ENCODE peak calls at places on chromosomes 2 and 18, in eight cellular contexts. C is prostate gland; N is lower lobe of right lung; R is fibroblast of mammary gland; B is thoracic aorta; S is activated CD8-positive, alpha-beta T cell treated with anti-CD3 and anti-CD28 coated beads for 36 hours; K is tibial artery; A is body of pancreas. T is an unnamed sample.
A peak's percentile ranks its signal among the peaks of the same experiment; 100 is the strongest.

GRCh38 chr2:62473428-62473827 is 32.6 kb downstream of the TMEM17 start:
- DNase-seq in C (no peak), N (no peak), R (no peak), B (no peak), S (no peak), K (no peak), A (no peak), T (no peak)

GRCh38 chr2:207474871-207475485 is 54.8 kb upstream of the CREB1 start:
- DNase-seq in C (peak; percentile 34), N (no peak), R (peak; percentile 77), B (no peak), S (peak; percentile 58), K (no peak), A (peak; percentile 28), T (no peak)

GRCh38 chr2:34950797-34951196 is 1351.7 kb upstream of the FAM98A start:
- DNase-seq in C (no peak), N (no peak), R (no peak), B (no peak), S (no peak), K (no peak), A (no peak), T (no peak)

GRCh38 chr18:12842459-12843380 is 41.3 kb downstream of the PTPN2 start:
- DNase-seq in C (no peak), N (no peak), R (no peak), B (no peak), S (no peak), K (no peak), A (no peak), T (no peak)

GRCh38 chr2:219531639-219532377 is 11.8 kb downstream of the CHPF start:
- DNase-seq in C (no peak), N (no peak), R (no peak), B (no peak), S (no peak), K (no peak), A (no peak), T (no peak)

GRCh38 chr18:49847524-49847923 is 34.2 kb upstream of the ACAA2 start:
- DNase-seq in C (no peak), N (no peak), R (no peak), B (no peak), S (no peak), K (no peak), A (no peak), T (no peak)

GRCh38 chr2:137969418-137969765 is 5.1 kb downstream of the HNMT start:
- DNase-seq in C (no peak), N (no peak), R (peak; percentile 97), B (peak; percentile 11), S (no peak), K (no peak), A (peak; percentile 33), T (no peak)

GRCh38 chr2:145724499-145724898 is 1204.6 kb upstream of the ZEB2 start:
- DNase-seq in C (no peak), N (no peak), R (no peak), B (no peak), S (no peak), K (no peak), A (no peak), T (no peak)

GRCh38 chr2:17877811-17878221 is 651 bp upstream of the KCNS3 start:
- DNase-seq in C (peak; percentile 10), N (peak; percentile 48), R (peak; percentile 5), B (no peak), S (peak; percentile 2), K (peak; percentile 27), A (peak; percentile 15), T (no peak)

GRCh38 chr2:84801816-84802215 is 79.1 kb downstream of the TRABD2A start:
- DNase-seq in C (peak; percentile 17), N (no peak), R (no peak), B (no peak), S (no peak), K (no peak), A (no peak), T (no peak)

DNA sequence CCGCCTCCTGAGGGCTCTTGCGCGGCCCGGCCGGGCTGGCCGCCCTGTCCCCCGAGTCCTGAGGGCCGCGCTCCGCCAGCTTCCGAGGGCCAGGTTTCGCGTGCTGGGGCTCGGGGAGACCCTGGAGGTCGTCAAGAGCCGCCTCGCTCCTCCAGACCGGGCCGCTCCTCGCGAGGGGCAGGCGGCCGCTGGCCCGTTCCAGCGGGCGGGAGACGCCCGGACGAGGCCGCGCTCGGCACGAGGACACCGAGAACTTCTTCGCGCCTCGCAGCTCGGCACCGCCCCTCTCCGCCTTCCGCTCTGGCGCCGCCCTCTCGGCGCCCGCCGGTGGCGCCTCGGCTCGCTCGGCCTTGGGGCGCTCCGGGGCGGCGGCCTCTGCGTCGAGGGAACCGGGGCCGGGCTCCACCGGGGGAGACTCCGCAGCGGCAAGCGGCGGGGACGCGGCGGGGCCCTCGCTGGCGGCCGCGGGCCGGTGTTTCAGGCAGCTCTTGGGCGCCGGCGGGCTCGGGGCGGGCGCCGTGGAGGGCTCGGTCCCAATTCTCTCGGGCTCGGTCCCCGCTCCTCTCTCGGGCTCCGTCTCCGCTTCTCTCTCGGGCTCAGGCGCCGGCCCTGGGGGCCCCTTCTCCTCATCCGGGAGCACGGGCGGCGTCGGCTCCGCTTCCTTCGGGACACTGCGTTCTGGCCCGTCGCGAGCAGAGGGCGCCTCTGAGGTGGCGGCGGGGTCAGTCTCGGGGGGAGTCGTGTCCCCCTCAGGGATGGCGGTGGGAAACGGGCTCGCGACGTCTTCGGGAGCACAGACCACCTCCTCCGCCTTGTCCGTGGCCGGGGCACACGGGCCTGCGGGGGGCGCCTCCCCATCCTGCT is 91.6 kb upstream of the MGAT4A start:
- DNase-seq in C (peak; percentile 49), N (peak; percentile 81), R (no peak), B (no peak), S (peak; percentile 66), K (peak; percentile 35), A (peak; percentile 44), T (no peak)
- TF ChIP-seq CTCF in C (no peak), N (peak; percentile 49), R (no peak), B (peak; percentile 36), S (peak; percentile 45), K (peak; percentile 40), A (no peak), T (peak; percentile 8)

GRCh38 chr18:47262397-47263196 is 11.1 kb upstream of the SKOR2 start:
- DNase-seq in C (no peak), N (no peak), R (no peak), B (no peak), S (no peak), K (no peak), A (no peak), T (no peak)

GRCh38 chr18:47265197-47265596 is 13.7 kb upstream of the SKOR2 start:
- DNase-seq in C (no peak), N (no peak), R (peak; percentile 82), B (no peak), S (no peak), K (no peak), A (no peak), T (no peak)

GRCh38 chr18:47263828-47264314 is 12.4 kb upstream of the SKOR2 start:
- DNase-seq in C (no peak), N (no peak), R (no peak), B (no peak), S (no peak), K (no peak), A (no peak), T (peak; percentile 43)

GRCh38 chr18:47261902-47262301 is 10.4 kb upstream of the SKOR2 start:
- DNase-seq in C (no peak), N (no peak), R (no peak), B (no peak), S (no peak), K (no peak), A (no peak), T (no peak)

DNA sequence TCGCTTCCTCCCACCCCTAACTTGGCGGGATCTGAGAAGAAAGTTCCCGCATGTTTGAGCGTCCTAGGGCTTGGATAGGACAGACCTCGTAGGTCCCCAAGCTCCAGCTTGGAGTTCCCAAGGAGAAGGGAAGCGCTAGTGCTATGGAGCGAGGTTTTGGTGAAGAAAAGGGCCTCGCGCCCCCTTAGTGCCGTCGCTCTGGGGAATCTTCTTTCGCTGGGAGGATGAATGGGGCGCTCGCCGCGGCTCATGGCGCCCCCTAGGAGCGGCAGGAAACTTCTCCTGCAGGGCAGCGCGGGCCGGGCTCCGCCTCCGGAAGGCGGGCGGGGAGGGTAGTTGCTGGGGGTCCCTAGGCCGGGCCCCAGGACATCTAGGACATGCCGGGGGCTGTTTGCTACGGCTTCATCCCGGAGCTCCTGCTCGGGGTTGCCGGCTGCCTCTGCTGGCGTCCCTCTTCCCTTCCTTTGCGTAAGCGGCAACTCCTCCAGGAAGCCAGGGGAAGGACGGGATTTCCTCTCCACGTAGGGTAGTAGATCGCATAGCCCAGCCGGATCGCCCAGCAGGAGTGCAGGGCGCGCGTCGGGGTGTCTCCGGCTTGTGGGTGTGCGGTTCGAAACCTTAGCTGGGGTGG is 11.9 kb upstream of the SKOR2 start:
- DNase-seq in C (no peak), N (no peak), R (peak; percentile 38), B (no peak), S (no peak), K (no peak), A (no peak), T (peak; percentile 48)
- TF ChIP-seq CTCF in C (no peak), N (peak; percentile 8), R (peak; percentile 43), B (no peak), S (no peak), K (no peak), A (no peak), T (peak; percentile 47)

DNA sequence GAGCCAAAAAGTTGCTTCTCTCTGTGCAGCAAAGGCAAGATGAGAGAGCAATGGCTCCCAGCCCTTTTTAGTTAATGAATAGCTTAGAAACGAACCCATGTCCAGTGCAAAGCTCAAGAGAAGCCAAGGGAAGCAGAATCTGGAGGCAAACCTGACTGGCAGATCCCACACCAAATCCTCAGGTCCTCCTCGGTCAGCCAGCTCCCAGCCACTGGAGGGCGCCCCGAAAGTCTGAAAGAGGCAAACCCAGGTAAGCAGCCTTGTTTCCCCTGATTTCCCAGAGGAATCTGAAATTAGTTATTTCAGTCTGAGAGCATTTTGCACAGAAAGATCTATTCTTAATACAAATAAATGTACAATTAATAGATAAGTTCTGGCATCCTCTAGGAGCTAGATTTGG is 71.3 kb upstream of the PID1 start:
- DNase-seq in C (peak; percentile 40), N (peak; percentile 60), R (peak; percentile 51), B (no peak), S (peak; percentile 20), K (peak; percentile 49), A (peak; percentile 49), T (no peak)
- TF ChIP-seq CTCF in C (peak; percentile 34), N (peak; percentile 59), R (peak; percentile 56), B (peak; percentile 39), S (peak; percentile 26), K (peak; percentile 31), A (no peak), T (peak; percentile 35)

GRCh38 chr2:233915133-233915532 is 2.0 kb upstream of the TRPM8 start:
- DNase-seq in C (no peak), N (no peak), R (no peak), B (no peak), S (no peak), K (no peak), A (no peak), T (no peak)

GRCh38 chr2:233917146-233917545 is at the start of gene TRPM8:
- DNase-seq in C (no peak), N (no peak), R (no peak), B (no peak), S (no peak), K (no peak), A (no peak), T (no peak)

GRCh38 chr2:233919938-233920337 is 2.8 kb downstream of the TRPM8 start:
- DNase-seq in C (no peak), N (no peak), R (peak; percentile 47), B (no peak), S (peak; percentile 57), K (no peak), A (no peak), T (no peak)

GRCh38 chr2:233922471-233922870 is 5.3 kb downstream of the TRPM8 start:
- DNase-seq in C (peak; percentile 46), N (no peak), R (no peak), B (no peak), S (no peak), K (no peak), A (no peak), T (no peak)

GRCh38 chr2:233919319-233919718 is 2.1 kb downstream of the TRPM8 start:
- DNase-seq in C (no peak), N (no peak), R (no peak), B (no peak), S (no peak), K (no peak), A (no peak), T (no peak)
- TF ChIP-seq CTCF in C (no peak), N (no peak), R (no peak), B (no peak), S (no peak), K (no peak), A (no peak), T (no peak)

T was measured in D721Med.